ENCODE peak calls at places on chromosomes 11 and 22, in four cellular contexts. Z is cardiac muscle cell; I is suprapubic skin; U is CD4-positive, CD25-positive, alpha-beta regulatory T cell. D is an unnamed sample.

GRCh38 chr11:118622376-118623290 is 15.2 kb downstream of the PHLDB1 start:
- DNase-seq in Z (peak; percentile 55), I (no peak), U (no peak), D (peak; percentile 88)

GRCh38 chr11:79406376-79406775 is 34.5 kb downstream of the TENM4 start:
- DNase-seq in Z (no peak), I (no peak), U (no peak), D (no peak)

GRCh38 chr11:47317078-47317828 is 35.2 kb downstream of the MYBPC3 start:
- DNase-seq in Z (no peak), I (no peak), U (no peak), D (no peak)

GRCh38 chr11:72439455-72439854 is 5.1 kb upstream of the CLPB start:
- DNase-seq in Z (no peak), I (no peak), U (no peak), D (no peak)

GRCh38 chr11:131136476-131136875 is 220.2 kb upstream of the SNX19 start:
- DNase-seq in Z (no peak), I (no peak), U (no peak), D (no peak)

GRCh38 chr11:104337273-104337672 is 173.3 kb upstream of the PDGFD start:
- DNase-seq in Z (no peak), I (no peak), U (no peak), D (no peak)

GRCh38 chr22:39317084-39317755 is 2.2 kb downstream of the RPL3 start:
- DNase-seq in Z (no peak), I (no peak), U (no peak), D (no peak)

GRCh38 chr22:24775769-24776492 is 1.4 kb upstream of the PIWIL3 start:
- DNase-seq in Z (no peak), I (peak; percentile 4), U (no peak), D (no peak)

GRCh38 chr11:35355102-35355749 is 64.1 kb downstream of the SLC1A2 start:
- DNase-seq in Z (no peak), I (no peak), U (no peak), D (no peak)

GRCh38 chr22:36419912-36420882 is 32.4 kb upstream of the MYH9 start:
- DNase-seq in Z (no peak), I (no peak), U (no peak), D (no peak)

GRCh38 chr11:58047818-58048217 is 17.1 kb downstream of the OR6Q1 start:
- DNase-seq in Z (no peak), I (no peak), U (no peak), D (no peak)

GRCh38 chr11:66048525-66049313 is at the start of gene GAL3ST3:
- DNase-seq in Z (peak; percentile 75), I (no peak), U (no peak), D (peak; percentile 76)

GRCh38 chr11:101442171-101442570 is 141.6 kb downstream of the TRPC6 start:
- DNase-seq in Z (no peak), I (no peak), U (no peak), D (no peak)

GRCh38 chr11:77799338-77799737 is 21.2 kb downstream of the RSF1 start:
- DNase-seq in Z (no peak), I (no peak), U (no peak), D (no peak)

DNA sequence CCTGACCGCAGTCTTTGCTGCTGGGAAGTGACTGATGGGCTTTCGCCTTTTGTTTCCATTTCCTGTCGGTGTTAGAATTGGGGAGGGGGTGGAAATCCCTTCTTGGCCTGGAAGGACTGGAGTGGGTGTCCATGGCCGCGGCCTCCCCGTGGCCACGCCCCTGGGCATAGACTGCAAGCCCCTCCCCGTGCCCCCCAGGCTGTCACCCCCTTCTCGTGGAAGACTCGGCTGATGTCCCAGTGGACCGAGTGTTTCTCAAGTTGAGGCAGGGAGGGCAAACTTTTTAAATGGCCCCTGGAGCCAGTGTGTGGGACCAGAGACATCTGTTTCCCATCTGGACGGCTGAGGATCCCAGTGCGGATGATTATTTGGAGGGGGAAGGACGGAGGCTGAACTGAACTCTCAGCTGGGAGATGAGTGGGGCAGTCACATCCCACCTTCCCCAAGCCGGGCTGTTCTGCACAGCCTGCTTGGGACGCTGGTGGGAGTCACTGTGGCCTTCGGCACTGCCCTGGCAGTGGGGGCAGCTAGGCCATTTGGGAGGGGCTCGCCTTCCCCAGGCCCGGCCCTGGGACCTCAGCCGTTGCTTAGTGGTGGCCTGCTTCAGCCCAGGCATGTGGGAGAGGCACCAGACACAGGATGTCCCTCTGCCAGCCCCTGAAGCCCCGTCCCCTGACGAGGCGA is 1.6 kb downstream of the CD81 start:
- DNase-seq in Z (no peak), I (peak; percentile 92), U (no peak), D (peak; percentile 58)
- H3K36me3 ChIP-seq in Z (no peaks in the 10 kb centered on the region), I (no peaks in the 10 kb centered on the region), U (no peaks in the 10 kb centered on the region), D (no peaks in the 10 kb centered on the region)

GRCh38 chr22:46103664-46104063 is 46.7 kb upstream of the PPARA start:
- DNase-seq in Z (no peak), I (no peak), U (no peak), D (no peak)
- H3K36me3 ChIP-seq in Z (no peaks in the 10 kb centered on the region), I (peaks cover 62% of the 10 kb centered on the region), U (peaks cover 2% of the 10 kb centered on the region), D (peaks cover 7% of the 10 kb centered on the region)

GRCh38 chr22:46575915-46576555 is 38.6 kb upstream of the CELSR1 start:
- DNase-seq in Z (peak; percentile 38), I (no peak), U (no peak), D (peak; percentile 33)
- H3K36me3 ChIP-seq in Z (no peaks in the 10 kb centered on the region), I (no peaks in the 10 kb centered on the region), U (no peaks in the 10 kb centered on the region), D (no peaks in the 10 kb centered on the region)

GRCh38 chr22:19472233-19472632 is 6.8 kb downstream of the UFD1 start:
- DNase-seq in Z (no peak), I (no peak), U (no peak), D (no peak)
- H3K36me3 ChIP-seq in Z (peaks cover 34% of the 10 kb centered on the region), I (peaks cover 74% of the 10 kb centered on the region), U (peaks cover 82% of the 10 kb centered on the region), D (peaks cover 8% of the 10 kb centered on the region)

D was measured in aorta.